ENCODE peak calls at places on chromosomes 11 and 22, in six cellular contexts. V is osteocyte, R is endothelial cell, O is upper lobe of right lung, Z is nephron progenitor cell, W is A673. A is an unnamed sample.

GRCh38 chr11:107688322-107688918 is 23.4 kb downstream of the SLN start:
- DNase-seq in R (no peak), Z (no peak), W (no peak), V (no peak), O (no peak), A (no peak)

GRCh38 chr11:69148377-69148762 is 7.4 kb upstream of the SMIM38 start:
- DNase-seq in V (no peak), W (no peak), O (peak; percentile 40), R (no peak), Z (no peak), A (no peak)

GRCh38 chr11:57566035-57566504 is 1.4 kb downstream of the UBE2L6 start:
- DNase-seq in V (no peak), W (no peak), Z (no peak), O (no peak), R (no peak), A (no peak)

GRCh38 chr22:35446365-35446764 is 46.4 kb downstream of the MCM5 start:
- DNase-seq in W (no peak), R (no peak), V (no peak), O (no peak), Z (no peak), A (no peak)

GRCh38 chr11:36288442-36289225 is 590 bp downstream of the COMMD9 start:
- DNase-seq in V (peak; percentile 56), Z (no peak), R (no peak), O (no peak), W (no peak), A (no peak)

GRCh38 chr11:10540546-10540914 is 457 bp downstream of the RNF141 start:
- DNase-seq in O (no peak), W (no peak), Z (no peak), V (no peak), R (peak; percentile 44), A (no peak)

GRCh38 chr22:40679249-40679963 is at the start of gene MCHR1:
- DNase-seq in O (no peak), Z (peak; percentile 32), V (no peak), W (no peak), R (peak; percentile 7), A (no peak)

GRCh38 chr22:37428649-37429586 is 1.6 kb upstream of the ELFN2 start:
- DNase-seq in W (peak; percentile 72), O (no peak), R (peak; percentile 77), Z (peak; percentile 84), V (no peak), A (no peak)

GRCh38 chr22:23403152-23403719 is 176.9 kb downstream of the IGLL1 start:
- DNase-seq in Z (no peak), R (no peak), V (no peak), O (no peak), W (no peak), A (peak; percentile 60)

GRCh38 chr22:48843640-48844039 is 984.0 kb downstream of the BRD1 start:
- DNase-seq in Z (no peak), R (no peak), O (peak; percentile 54), V (no peak), W (no peak), A (peak; percentile 83)

GRCh38 chr11:110173775-110174644 is 80.8 kb downstream of the ZC3H12C start:
- DNase-seq in W (peak; percentile 87), O (peak; percentile 83), V (no peak), R (peak; percentile 81), Z (peak; percentile 82), A (no peak)

GRCh38 chr11:35088676-35089075 is 50.3 kb upstream of the CD44 start:
- DNase-seq in W (no peak), V (no peak), Z (no peak), O (no peak), R (no peak), A (no peak)

GRCh38 chr11:134712228-134713145 is 300.4 kb upstream of the B3GAT1 start:
- DNase-seq in R (no peak), V (no peak), Z (no peak), W (no peak), O (no peak), A (no peak)

GRCh38 chr22:26642465-26643367 is 14.7 kb upstream of the MIAT start:
- DNase-seq in Z (no peak), R (peak; percentile 22), V (no peak), O (no peak), W (peak; percentile 22), A (no peak)

GRCh38 chr22:45887202-45888131 is 89.5 kb downstream of the WNT7B start:
- DNase-seq in Z (no peak), O (peak; percentile 83), W (no peak), V (no peak), R (no peak), A (peak; percentile 68)

GRCh38 chr11:26621147-26621546 is 49.1 kb upstream of the MUC15 start:
- DNase-seq in O (no peak), W (peak; percentile 86), V (no peak), R (no peak), Z (no peak), A (no peak)

GRCh38 chr11:46247664-46248063 is 29.8 kb upstream of the CREB3L1 start:
- DNase-seq in R (peak; percentile 47), W (peak; percentile 80), V (no peak), Z (peak; percentile 44), O (no peak), A (no peak)

GRCh38 chr22:38531251-38531956 is 25.3 kb upstream of the DDX17 start:
- DNase-seq in Z (no peak), R (no peak), V (no peak), O (no peak), W (peak; percentile 58), A (no peak)

GRCh38 chr11:15745266-15745665 is 611.1 kb downstream of the SOX6 start:
- DNase-seq in W (no peak), R (no peak), V (no peak), O (no peak), Z (no peak), A (no peak)

GRCh38 chr11:119684361-119685072 is 44.5 kb downstream of the NECTIN1 start:
- DNase-seq in O (no peak), W (no peak), Z (peak; percentile 54), R (peak; percentile 46), V (no peak), A (no peak)

GRCh38 chr11:115501895-115502589 is 2.2 kb downstream of the CADM1 start:
- DNase-seq in V (no peak), R (peak; percentile 10), W (peak; percentile 2), O (no peak), Z (peak; percentile 7), A (no peak)

GRCh38 chr22:39087881-39088687 is 9.0 kb upstream of the APOBEC3H start:
- DNase-seq in O (no peak), R (peak; percentile 30), Z (peak; percentile 66), V (no peak), W (no peak), A (no peak)

GRCh38 chr11:86492370-86493030 is 117.8 kb downstream of the CCDC81 start:
- DNase-seq in W (no peak), O (no peak), V (no peak), Z (no peak), R (no peak), A (no peak)

GRCh38 chr11:131877246-131877645 is 506.8 kb downstream of the NTM start:
- DNase-seq in R (no peak), Z (no peak), W (no peak), O (no peak), V (no peak), A (no peak)
- TF ChIP-seq CTCF in R (no peak), Z (no peak), W (no peak), O (no peak), V (no peak), A (no peak)

DNA sequence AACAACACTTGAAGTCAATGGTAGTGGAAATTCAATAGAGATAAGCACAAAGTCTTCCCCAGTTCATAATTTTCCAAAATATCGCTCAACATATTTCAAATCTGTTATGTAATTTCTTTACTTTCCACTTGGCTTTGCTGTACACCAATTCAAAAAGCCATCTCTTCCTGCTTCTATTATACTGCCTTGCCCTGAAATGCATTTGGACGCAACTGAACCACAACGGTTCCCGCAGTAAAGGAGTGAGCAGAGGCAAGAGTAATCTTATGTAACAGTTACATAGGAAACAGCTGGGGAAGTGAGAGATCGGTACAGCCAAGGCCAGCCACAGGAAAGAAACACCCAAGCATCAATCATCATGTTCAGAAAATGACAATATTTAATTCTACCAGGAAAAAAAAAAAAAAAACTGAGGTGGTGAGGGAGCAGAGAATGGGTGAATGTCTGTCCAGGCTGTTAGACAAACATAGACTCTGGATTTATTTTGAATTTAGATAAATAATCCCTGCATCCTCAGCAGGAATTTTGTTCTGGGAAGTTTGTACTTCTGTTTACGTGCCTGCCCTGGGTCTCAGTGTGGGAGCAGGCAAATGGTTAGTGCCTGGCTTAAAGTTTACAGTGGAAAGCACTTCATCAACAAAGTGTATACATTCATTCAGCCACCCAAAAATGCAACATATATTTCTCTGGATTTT is 392.2 kb downstream of the ETS1 start:
- DNase-seq in R (no peak), Z (no peak), W (no peak), V (no peak), O (no peak), A (no peak)
- TF ChIP-seq CTCF in R (no peak), Z (no peak), W (no peak), V (peak; percentile 25), O (peak; percentile 18), A (peak; percentile 31)

DNA sequence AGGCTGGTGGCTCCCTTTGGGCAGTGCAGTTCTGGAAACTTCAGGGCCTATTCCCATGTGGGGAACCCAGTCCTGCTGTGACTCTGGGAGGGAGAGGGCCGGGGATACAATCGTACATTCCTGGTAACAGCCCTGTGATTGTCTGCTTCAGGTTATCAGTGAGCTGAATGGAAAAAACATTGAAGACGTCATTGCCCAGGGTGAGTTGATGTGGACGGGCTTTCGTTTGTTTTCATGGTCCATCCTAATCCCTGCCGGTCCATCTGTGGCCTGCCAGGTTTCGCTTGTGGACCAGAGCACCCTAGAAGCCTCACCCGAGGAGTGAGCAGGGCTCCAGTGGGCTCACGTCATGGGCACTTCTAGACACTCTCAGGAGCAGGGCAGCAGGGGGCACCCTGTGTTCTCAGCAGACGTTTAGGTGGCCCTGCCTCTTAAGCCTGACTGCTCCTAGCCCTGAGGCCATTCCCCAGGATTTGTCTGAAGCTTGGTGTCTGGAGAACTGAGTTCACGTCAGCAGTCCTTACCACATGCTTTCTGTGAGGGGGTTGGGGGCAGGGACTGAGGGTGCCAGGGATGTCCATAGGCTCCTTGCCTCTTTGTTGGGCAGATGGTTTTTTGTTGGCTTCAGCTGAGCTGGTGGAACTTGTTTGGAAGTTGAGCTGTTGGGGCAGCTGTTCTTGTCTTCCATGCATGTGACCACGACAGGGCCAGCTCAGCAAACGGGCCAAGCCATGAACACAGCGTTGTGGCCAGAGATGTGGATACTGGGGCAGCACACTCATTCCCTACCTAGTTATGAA is 1.9 kb downstream of the RPLP2 start:
- DNase-seq in O (no peak), Z (no peak), W (no peak), V (no peak), R (no peak), A (no peak)
- TF ChIP-seq CTCF in O (no peak), Z (no peak), W (no peak), V (no peak), R (no peak), A (no peak)

DNA sequence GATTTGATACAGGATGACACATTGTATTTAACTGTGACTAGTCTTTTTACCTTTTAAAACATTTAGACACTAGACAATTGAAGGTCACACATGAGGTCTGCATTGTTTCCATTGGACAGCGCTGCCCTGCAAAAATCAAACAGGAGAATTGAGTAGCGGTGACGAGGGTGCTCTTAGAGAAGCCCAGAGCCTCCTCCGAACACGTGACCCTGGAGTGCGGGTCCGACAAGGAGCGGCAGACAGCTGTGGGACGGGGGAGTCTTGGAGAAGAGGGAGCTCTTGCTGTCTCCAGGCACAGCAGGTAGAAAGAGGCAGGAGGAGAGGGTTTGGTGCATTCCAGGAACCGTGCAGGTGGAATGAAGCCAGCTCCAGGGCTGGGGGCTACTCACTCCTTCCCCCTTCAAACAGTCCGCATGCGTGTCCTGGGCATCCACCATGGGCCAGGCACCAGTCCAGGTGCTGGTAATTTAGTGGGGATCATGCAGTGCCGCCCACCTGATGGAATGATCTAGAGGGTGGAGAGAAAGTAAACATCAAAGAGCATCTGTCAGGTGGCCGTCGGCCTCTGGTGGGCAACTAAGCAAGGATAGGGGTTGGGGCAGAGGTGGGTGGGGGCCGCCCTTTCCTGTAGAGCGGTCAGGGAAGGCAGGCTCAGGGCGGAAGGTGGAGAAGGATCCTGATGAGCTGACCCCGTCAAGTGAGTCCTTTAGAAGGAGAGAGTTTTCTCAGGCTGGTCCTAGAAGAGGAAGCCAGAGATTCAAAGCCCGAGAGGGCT is 849.9 kb downstream of the TBC1D22A start:
- DNase-seq in V (no peak), W (no peak), O (no peak), Z (no peak), R (no peak), A (peak; percentile 70)
- TF ChIP-seq CTCF in V (no peak), W (no peak), O (no peak), Z (no peak), R (no peak), A (no peak)